ENCODE peak calls at places on chromosomes 3 and 15, in ten cellular contexts. C, D, Z, W, B, O, J, V, H and N are unnamed samples.

GRCh38 chr3:5275529-5275928 is 88.0 kb downstream of the EDEM1 start:
- DNase-seq in C (no peak), D (no peak), Z (peak), W (peak), B (no peak), O (peak), J (no peak), V (no peak), H (no peak), N (peak)

GRCh38 chr3:42224658-42225421 is 41.1 kb downstream of the CCK start:
- DNase-seq in C (no peak), D (no peak), Z (no peak), W (no peak), B (no peak), O (no peak), J (no peak), V (no peak), H (no peak), N (no peak)

GRCh38 chr3:25156526-25157075 is 271.5 kb upstream of the RARB start:
- DNase-seq in C (no peak), D (no peak), Z (peak), W (peak), B (no peak), O (peak), J (no peak), V (no peak), H (peak), N (peak)

GRCh38 chr3:32440481-32441350 is 49.1 kb downstream of the CMTM7 start:
- DNase-seq in C (no peak), D (no peak), Z (no peak), W (no peak), B (no peak), O (peak), J (no peak), V (no peak), H (no peak), N (no peak)

GRCh38 chr15:63094495-63094931 is 27.1 kb upstream of the LACTB start:
- DNase-seq in C (no peak), D (no peak), Z (no peak), W (peak), B (no peak), O (peak), J (no peak), V (no peak), H (peak), N (no peak)

GRCh38 chr3:191085091-191085490 is 114.0 kb upstream of the OSTN start:
- DNase-seq in C (no peak), D (no peak), Z (peak), W (no peak), B (no peak), O (peak), J (no peak), V (no peak), H (peak), N (no peak)

GRCh38 chr3:83946554-83946953 is 1012.2 kb upstream of the CADM2 start:
- DNase-seq in C (no peak), D (no peak), Z (no peak), W (no peak), B (no peak), O (peak), J (no peak), V (no peak), H (no peak), N (no peak)

GRCh38 chr15:90597477-90598052 is 67.8 kb downstream of the CRTC3 start:
- DNase-seq in C (no peak), D (no peak), Z (no peak), W (no peak), B (no peak), O (no peak), J (no peak), V (no peak), H (no peak), N (no peak)

GRCh38 chr15:71386005-71386404 is 270.7 kb downstream of the THSD4 start:
- DNase-seq in C (no peak), D (no peak), Z (no peak), W (no peak), B (no peak), O (no peak), J (no peak), V (no peak), H (no peak), N (no peak)

GRCh38 chr3:67654099-67654831 is at the start of gene SUCLG2:
- DNase-seq in C (peak), D (peak), Z (peak), W (peak), B (peak), O (peak), J (peak), V (peak), H (peak), N (peak)

GRCh38 chr15:42272768-42273098 is 268 bp upstream of the GANC start:
- DNase-seq in C (no peak), D (no peak), Z (no peak), W (no peak), B (no peak), O (no peak), J (no peak), V (no peak), H (no peak), N (no peak)

GRCh38 chr3:185397676-185398075 is 34.7 kb downstream of the MAP3K13 start:
- DNase-seq in C (no peak), D (no peak), Z (no peak), W (no peak), B (no peak), O (no peak), J (no peak), V (no peak), H (no peak), N (no peak)

GRCh38 chr3:4322635-4323034 is 19.5 kb downstream of the SETMAR start:
- DNase-seq in C (no peak), D (no peak), Z (peak), W (peak), B (no peak), O (peak), J (no peak), V (no peak), H (peak), N (peak)

GRCh38 chr15:47717036-47717611 is at the start of gene SEMA6D:
- DNase-seq in C (peak), D (peak), Z (peak), W (peak), B (peak), O (peak), J (peak), V (peak), H (peak), N (peak)

GRCh38 chr3:100099621-100100020 is 14.7 kb downstream of the FILIP1L start:
- DNase-seq in C (no peak), D (no peak), Z (no peak), W (no peak), B (no peak), O (peak), J (no peak), V (no peak), H (no peak), N (no peak)

GRCh38 chr3:27360113-27361078 is 8.8 kb downstream of the NEK10 start:
- DNase-seq in C (no peak), D (no peak), Z (peak), W (no peak), B (no peak), O (peak), J (no peak), V (no peak), H (peak), N (no peak)

GRCh38 chr3:134367869-134368750 is 6.1 kb downstream of the AMOTL2 start:
- DNase-seq in C (peak), D (no peak), Z (no peak), W (no peak), B (no peak), O (no peak), J (no peak), V (no peak), H (no peak), N (no peak)

GRCh38 chr3:31210068-31210650 is 315.7 kb upstream of the GADL1 start:
- DNase-seq in C (no peak), D (no peak), Z (no peak), W (no peak), B (no peak), O (no peak), J (no peak), V (no peak), H (no peak), N (no peak)
- TF ChIP-seq CTCF in C (no peak), D (no peak), Z (peak), W (peak), B (no peak), O (peak), J (peak), V (no peak), H (no peak), N (peak)

DNA sequence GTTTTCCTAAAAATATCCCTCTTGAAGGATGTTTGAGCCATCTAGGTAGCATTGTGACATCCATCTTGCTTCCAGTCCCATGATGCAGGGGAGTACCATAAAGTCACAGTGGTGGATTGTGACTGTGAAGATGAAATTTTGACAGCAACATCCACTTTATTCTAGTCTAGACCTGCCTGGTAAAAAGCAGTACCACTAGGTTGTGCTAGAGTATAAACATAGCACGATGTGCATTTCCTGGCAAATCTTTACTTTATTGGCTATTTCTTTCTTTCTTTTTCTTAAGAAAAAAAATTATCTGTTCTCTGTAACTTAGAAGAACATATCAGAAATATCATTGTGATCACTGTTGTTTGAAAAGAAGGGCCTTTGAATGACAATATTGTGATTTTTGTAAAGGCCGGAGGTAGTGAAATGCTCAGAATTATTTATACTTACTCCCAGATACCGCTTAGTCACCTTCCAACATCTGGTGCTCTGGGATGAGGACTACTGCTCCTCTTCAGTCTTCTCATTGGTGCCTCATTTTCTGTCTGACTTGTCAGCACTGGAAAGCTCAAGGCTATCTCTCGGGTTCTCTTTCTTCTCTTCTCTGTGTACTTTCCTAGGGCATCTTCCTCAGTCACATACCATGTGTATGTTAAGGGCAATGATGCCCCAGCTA is 35.6 kb downstream of the AGBL1 start:
- DNase-seq in C (no peak), D (no peak), Z (no peak), W (no peak), B (no peak), O (peak), J (no peak), V (no peak), H (no peak), N (no peak)
- TF ChIP-seq CTCF in C (no peak), D (no peak), Z (no peak), W (no peak), B (no peak), O (no peak), J (no peak), V (no peak), H (no peak), N (no peak)

GRCh38 chr3:51798561-51798960 is 19.5 kb upstream of the IQCF6 start:
- DNase-seq in C (no peak), D (no peak), Z (no peak), W (no peak), B (no peak), O (no peak), J (peak), V (no peak), H (no peak), N (no peak)

GRCh38 chr3:51796859-51797258 is 17.8 kb upstream of the IQCF6 start:
- DNase-seq in C (no peak), D (no peak), Z (no peak), W (no peak), B (no peak), O (no peak), J (no peak), V (no peak), H (no peak), N (no peak)

GRCh38 chr3:51802091-51802720 is 23.2 kb upstream of the IQCF6 start:
- DNase-seq in C (no peak), D (no peak), Z (no peak), W (no peak), B (no peak), O (no peak), J (no peak), V (no peak), H (no peak), N (no peak)

GRCh38 chr3:51800758-51801140 is 21.7 kb upstream of the IQCF6 start:
- DNase-seq in C (no peak), D (no peak), Z (no peak), W (no peak), B (no peak), O (no peak), J (no peak), V (no peak), H (no peak), N (no peak)

DNA sequence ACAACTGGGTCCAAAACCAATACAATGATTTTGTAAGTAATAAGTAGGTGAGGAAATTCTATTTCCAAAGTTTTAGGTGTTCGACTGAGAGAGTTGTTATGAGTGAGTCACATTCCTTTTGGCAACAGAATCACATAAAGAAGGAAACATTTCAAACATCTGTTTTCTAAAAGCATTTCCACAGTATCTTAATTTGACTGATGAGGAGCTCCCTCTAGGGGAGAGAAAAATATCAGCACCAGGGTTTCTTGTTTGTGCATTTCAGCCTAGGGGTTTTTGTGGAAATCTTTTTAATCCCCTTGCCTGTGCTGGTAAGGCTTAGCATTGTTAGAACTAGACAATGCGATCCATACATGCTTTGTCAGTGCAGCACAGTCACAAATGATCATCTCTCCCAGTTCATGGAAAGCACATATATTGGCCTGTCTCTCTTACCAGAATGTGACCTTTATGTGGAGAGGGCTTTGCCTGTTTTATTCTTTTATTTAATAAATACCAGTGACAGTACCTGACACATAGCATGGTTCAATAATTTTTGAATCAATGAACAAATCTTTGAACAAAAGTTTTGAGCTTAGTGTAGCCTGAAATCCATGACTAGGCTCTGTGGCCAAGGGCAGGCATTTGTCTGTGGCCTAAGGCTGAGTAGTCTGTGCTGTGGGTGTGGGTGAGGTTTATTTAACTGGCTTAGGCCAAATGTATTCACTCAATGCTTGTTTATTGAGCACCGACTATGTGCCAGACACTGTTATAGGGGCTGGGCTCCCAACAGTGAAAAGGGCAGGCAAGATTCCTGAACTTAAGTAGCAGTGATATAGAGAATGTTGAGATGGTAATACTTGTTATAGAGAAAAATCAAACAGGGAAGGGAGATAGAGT is 21.1 kb upstream of the IQCF6 start:
- DNase-seq in C (no peak), D (no peak), Z (peak), W (peak), B (no peak), O (peak), J (peak), V (no peak), H (peak), N (peak)
- TF ChIP-seq CTCF in C (peak), D (peak), Z (peak), W (peak), B (peak), O (peak), J (peak), V (peak), H (peak), N (peak)

GRCh38 chr3:20040476-20041196 is 390 bp downstream of the KAT2B start:
- DNase-seq in C (no peak), D (peak), Z (peak), W (no peak), B (peak), O (peak), J (peak), V (peak), H (peak), N (no peak)
- TF ChIP-seq CTCF in C (no peak), D (no peak), Z (peak), W (peak), B (no peak), O (peak), J (no peak), V (no peak), H (peak), N (no peak)

DNA sequence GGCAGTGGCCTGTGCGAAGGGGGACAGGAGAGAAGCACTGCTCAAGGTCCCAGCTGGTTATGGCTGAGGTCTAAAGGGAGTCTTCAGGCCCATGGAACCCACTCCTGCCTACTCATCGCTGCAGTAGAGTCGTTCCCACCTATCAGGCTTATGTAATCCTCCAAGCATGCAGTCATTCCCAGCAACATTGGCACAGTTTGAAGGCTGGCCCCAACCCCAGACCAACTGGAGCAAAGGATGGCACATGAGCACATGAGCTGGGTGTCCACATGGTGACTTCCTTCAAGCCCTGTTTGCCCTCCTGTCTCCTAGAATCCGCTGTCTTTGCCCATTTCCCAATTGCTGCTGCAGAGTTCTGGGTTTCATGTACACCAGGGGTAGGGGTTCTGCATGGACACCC is 60.5 kb upstream of the FGD5 start:
- DNase-seq in C (no peak), D (no peak), Z (no peak), W (no peak), B (no peak), O (no peak), J (no peak), V (no peak), H (no peak), N (no peak)
- TF ChIP-seq CTCF in C (no peak), D (no peak), Z (no peak), W (no peak), B (no peak), O (no peak), J (no peak), V (no peak), H (no peak), N (no peak)

DNA sequence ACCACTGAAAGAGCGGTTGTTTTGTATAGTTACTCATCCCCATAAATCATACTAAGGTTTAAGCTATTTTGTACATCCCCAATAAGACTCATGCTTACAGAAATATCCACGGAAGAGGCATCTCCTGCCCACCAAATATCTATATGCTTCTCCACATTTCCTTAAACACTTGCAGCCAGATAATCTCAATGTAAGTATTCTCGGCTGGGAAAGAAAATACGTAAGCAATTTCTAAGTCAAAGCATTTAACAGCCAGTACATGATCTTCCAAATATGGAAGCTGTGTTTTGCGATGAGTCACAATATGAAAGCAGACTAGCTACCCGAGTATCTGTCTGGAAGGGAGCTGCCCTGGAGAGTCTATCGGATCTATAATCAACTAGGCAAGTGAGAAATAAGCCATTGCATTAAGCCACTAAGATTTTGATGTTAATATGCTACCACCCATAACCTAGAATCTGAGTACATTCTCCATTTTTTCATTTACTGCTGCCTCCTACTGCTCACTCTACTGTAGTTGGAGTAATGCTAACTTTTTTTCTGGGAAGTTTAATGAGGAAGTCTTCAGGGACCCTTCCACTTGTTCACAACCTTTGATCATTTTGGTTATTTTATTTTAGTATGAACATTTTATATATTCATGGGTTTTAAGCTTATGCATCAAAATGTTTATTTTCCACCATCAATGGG is 26.9 kb upstream of the ZMAT3 start:
- DNase-seq in C (no peak), D (no peak), Z (peak), W (no peak), B (no peak), O (peak), J (no peak), V (no peak), H (peak), N (no peak)
- TF ChIP-seq CTCF in C (no peak), D (no peak), Z (peak), W (peak), B (no peak), O (peak), J (no peak), V (no peak), H (no peak), N (no peak)

GRCh38 chr3:169390741-169391300 is 272.7 kb downstream of the MECOM start:
- DNase-seq in C (no peak), D (no peak), Z (no peak), W (no peak), B (no peak), O (peak), J (no peak), V (no peak), H (no peak), N (no peak)

GRCh38 chr3:169389925-169390253 is 273.6 kb downstream of the MECOM start:
- DNase-seq in C (no peak), D (no peak), Z (no peak), W (no peak), B (no peak), O (no peak), J (no peak), V (peak), H (no peak), N (no peak)

GRCh38 chr3:169391672-169392071 is 271.8 kb downstream of the MECOM start:
- DNase-seq in C (no peak), D (no peak), Z (no peak), W (no peak), B (no peak), O (no peak), J (no peak), V (no peak), H (no peak), N (no peak)

GRCh38 chr3:169389211-169389924 is 274.1 kb downstream of the MECOM start:
- DNase-seq in C (no peak), D (no peak), Z (no peak), W (no peak), B (no peak), O (peak), J (no peak), V (peak), H (no peak), N (no peak)

GRCh38 chr3:169390310-169390731 is 273.2 kb downstream of the MECOM start:
- DNase-seq in C (no peak), D (no peak), Z (no peak), W (no peak), B (no peak), O (peak), J (no peak), V (no peak), H (no peak), N (no peak)
- TF ChIP-seq CTCF in C (no peak), D (no peak), Z (no peak), W (no peak), B (no peak), O (no peak), J (no peak), V (no peak), H (no peak), N (peak)